ENCODE peak calls at places on chromosomes 12 and 14, in nine cellular contexts. One of them, this sample, is unnamed.

GRCh38 chr12:120922279-120922678 is 18.1 kb upstream of the SPPL3 start:
- DNase-seq in epithelial cell of esophagus: no peak
- DNase-seq in NCI-H2081: no peak
- DNase-seq in SW480: no peak
- DNase-seq in T-helper 17 cell: no peak
- DNase-seq in coronary artery: no peak
- DNase-seq in hippocampal formation: no peak
- DNase-seq in transverse colon: no peak
- DNase-seq in NCI-H460: no peak
- DNase-seq in this sample: no peak

GRCh38 chr12:29232086-29232485 is 83.0 kb downstream of the FAR2 start:
- DNase-seq in epithelial cell of esophagus: no peak
- DNase-seq in NCI-H2081: no peak
- DNase-seq in SW480: no peak
- DNase-seq in T-helper 17 cell: no peak
- DNase-seq in coronary artery: no peak
- DNase-seq in hippocampal formation: no peak
- DNase-seq in transverse colon: no peak
- DNase-seq in NCI-H460: no peak
- DNase-seq in this sample: no peak

GRCh38 chr12:106135075-106135474 is 3.7 kb downstream of the NUAK1 start:
- DNase-seq in epithelial cell of esophagus: no peak
- DNase-seq in NCI-H2081: no peak
- DNase-seq in SW480: no peak
- DNase-seq in T-helper 17 cell: no peak
- DNase-seq in coronary artery: no peak
- DNase-seq in hippocampal formation: no peak
- DNase-seq in transverse colon: no peak
- DNase-seq in NCI-H460: no peak
- DNase-seq in this sample: no peak

GRCh38 chr14:52068741-52069616 is at the start of gene NID2:
- DNase-seq in epithelial cell of esophagus: peak; percentile 51
- DNase-seq in NCI-H2081: peak; percentile 16
- DNase-seq in SW480: no peak
- DNase-seq in T-helper 17 cell: no peak
- DNase-seq in coronary artery: peak; percentile 91
- DNase-seq in hippocampal formation: peak; percentile 58
- DNase-seq in transverse colon: peak; percentile 82
- DNase-seq in NCI-H460: peak; percentile 80
- DNase-seq in this sample: peak; percentile 76

GRCh38 chr12:57983150-57983857 is 41.9 kb downstream of the ATP23 start:
- DNase-seq in epithelial cell of esophagus: peak; percentile 68
- DNase-seq in NCI-H2081: peak; percentile 53
- DNase-seq in SW480: peak; percentile 46
- DNase-seq in T-helper 17 cell: no peak
- DNase-seq in coronary artery: no peak
- DNase-seq in hippocampal formation: no peak
- DNase-seq in transverse colon: peak; percentile 30
- DNase-seq in NCI-H460: peak; percentile 40
- DNase-seq in this sample: no peak

GRCh38 chr12:131865196-131865875 is 29.1 kb upstream of the ULK1 start:
- DNase-seq in epithelial cell of esophagus: peak; percentile 79
- DNase-seq in NCI-H2081: no peak
- DNase-seq in SW480: peak; percentile 83
- DNase-seq in T-helper 17 cell: no peak
- DNase-seq in coronary artery: no peak
- DNase-seq in hippocampal formation: no peak
- DNase-seq in transverse colon: no peak
- DNase-seq in NCI-H460: peak; percentile 97
- DNase-seq in this sample: peak; percentile 4

GRCh38 chr12:104569348-104570173 is 112.8 kb downstream of the CHST11 start:
- DNase-seq in epithelial cell of esophagus: no peak
- DNase-seq in NCI-H2081: no peak
- DNase-seq in SW480: no peak
- DNase-seq in T-helper 17 cell: peak; percentile 16
- DNase-seq in coronary artery: no peak
- DNase-seq in hippocampal formation: no peak
- DNase-seq in transverse colon: peak; percentile 59
- DNase-seq in NCI-H460: no peak
- DNase-seq in this sample: no peak

GRCh38 chr12:90024261-90024660 is 315.6 kb upstream of the ATP2B1 start:
- DNase-seq in epithelial cell of esophagus: no peak
- DNase-seq in NCI-H2081: no peak
- DNase-seq in SW480: no peak
- DNase-seq in T-helper 17 cell: no peak
- DNase-seq in coronary artery: no peak
- DNase-seq in hippocampal formation: no peak
- DNase-seq in transverse colon: no peak
- DNase-seq in NCI-H460: no peak
- DNase-seq in this sample: no peak

GRCh38 chr12:47188576-47189441 is 109.0 kb upstream of the AMIGO2 start:
- DNase-seq in epithelial cell of esophagus: peak; percentile 58
- DNase-seq in NCI-H2081: no peak
- DNase-seq in SW480: no peak
- DNase-seq in T-helper 17 cell: no peak
- DNase-seq in coronary artery: no peak
- DNase-seq in hippocampal formation: no peak
- DNase-seq in transverse colon: no peak
- DNase-seq in NCI-H460: no peak
- DNase-seq in this sample: no peak

GRCh38 chr14:89129570-89129969 is 287.5 kb downstream of the FOXN3 start:
- DNase-seq in epithelial cell of esophagus: no peak
- DNase-seq in NCI-H2081: no peak
- DNase-seq in SW480: no peak
- DNase-seq in T-helper 17 cell: no peak
- DNase-seq in coronary artery: no peak
- DNase-seq in hippocampal formation: no peak
- DNase-seq in transverse colon: no peak
- DNase-seq in NCI-H460: no peak
- DNase-seq in this sample: no peak

GRCh38 chr14:32697114-32697513 is 241.6 kb upstream of the NPAS3 start:
- DNase-seq in epithelial cell of esophagus: no peak
- DNase-seq in NCI-H2081: no peak
- DNase-seq in SW480: no peak
- DNase-seq in T-helper 17 cell: no peak
- DNase-seq in coronary artery: no peak
- DNase-seq in hippocampal formation: no peak
- DNase-seq in transverse colon: no peak
- DNase-seq in NCI-H460: no peak
- DNase-seq in this sample: no peak

GRCh38 chr12:65953621-65954020 is 129.3 kb downstream of the HMGA2 start:
- DNase-seq in epithelial cell of esophagus: no peak
- DNase-seq in NCI-H2081: no peak
- DNase-seq in SW480: no peak
- DNase-seq in T-helper 17 cell: no peak
- DNase-seq in coronary artery: no peak
- DNase-seq in hippocampal formation: no peak
- DNase-seq in transverse colon: no peak
- DNase-seq in NCI-H460: no peak
- DNase-seq in this sample: no peak

GRCh38 chr12:103589517-103589916 is 2.4 kb downstream of the STAB2 start:
- DNase-seq in epithelial cell of esophagus: no peak
- DNase-seq in NCI-H2081: no peak
- DNase-seq in SW480: no peak
- DNase-seq in T-helper 17 cell: no peak
- DNase-seq in coronary artery: no peak
- DNase-seq in hippocampal formation: no peak
- DNase-seq in transverse colon: no peak
- DNase-seq in NCI-H460: no peak
- DNase-seq in this sample: no peak

GRCh38 chr14:71908141-71908540 is 24.1 kb upstream of the RGS6 start:
- DNase-seq in epithelial cell of esophagus: peak; percentile 46
- DNase-seq in NCI-H2081: no peak
- DNase-seq in SW480: no peak
- DNase-seq in T-helper 17 cell: no peak
- DNase-seq in coronary artery: no peak
- DNase-seq in hippocampal formation: no peak
- DNase-seq in transverse colon: no peak
- DNase-seq in NCI-H460: no peak
- DNase-seq in this sample: no peak

GRCh38 chr12:93199831-93200236 is 177.9 kb upstream of the NUDT4 start:
- DNase-seq in epithelial cell of esophagus: no peak
- DNase-seq in NCI-H2081: no peak
- DNase-seq in SW480: no peak
- DNase-seq in T-helper 17 cell: no peak
- DNase-seq in coronary artery: no peak
- DNase-seq in hippocampal formation: no peak
- DNase-seq in transverse colon: no peak
- DNase-seq in NCI-H460: no peak
- DNase-seq in this sample: no peak

GRCh38 chr12:132600048-132601032 is 10.0 kb downstream of the LRCOL1 start:
- DNase-seq in epithelial cell of esophagus: peak; percentile 43
- DNase-seq in NCI-H2081: peak; percentile 71
- DNase-seq in SW480: peak; percentile 56
- DNase-seq in T-helper 17 cell: no peak
- DNase-seq in coronary artery: no peak
- DNase-seq in hippocampal formation: peak; percentile 9
- DNase-seq in transverse colon: peak; percentile 71
- DNase-seq in NCI-H460: peak; percentile 74
- DNase-seq in this sample: peak; percentile 69

GRCh38 chr14:63496837-63497400 is 46.3 kb downstream of the PPP2R5E start:
- DNase-seq in epithelial cell of esophagus: no peak
- DNase-seq in NCI-H2081: no peak
- DNase-seq in SW480: no peak
- DNase-seq in T-helper 17 cell: no peak
- DNase-seq in coronary artery: no peak
- DNase-seq in hippocampal formation: no peak
- DNase-seq in transverse colon: no peak
- DNase-seq in NCI-H460: no peak
- DNase-seq in this sample: no peak

GRCh38 chr14:56117765-56118610 is at the start of gene PELI2:
- DNase-seq in epithelial cell of esophagus: peak; percentile 27
- DNase-seq in NCI-H2081: peak; percentile 74
- DNase-seq in SW480: peak; percentile 65
- DNase-seq in T-helper 17 cell: peak; percentile 78
- DNase-seq in coronary artery: peak; percentile 85
- DNase-seq in hippocampal formation: peak; percentile 72
- DNase-seq in transverse colon: peak; percentile 81
- DNase-seq in NCI-H460: peak; percentile 47
- DNase-seq in this sample: peak; percentile 76

GRCh38 chr14:26394114-26394855 is 203.5 kb downstream of the NOVA1 start:
- DNase-seq in epithelial cell of esophagus: peak; percentile 65
- DNase-seq in NCI-H2081: peak; percentile 81
- DNase-seq in SW480: peak; percentile 16
- DNase-seq in T-helper 17 cell: no peak
- DNase-seq in coronary artery: no peak
- DNase-seq in hippocampal formation: no peak
- DNase-seq in transverse colon: peak; percentile 20
- DNase-seq in NCI-H460: peak; percentile 15
- DNase-seq in this sample: peak; percentile 9

GRCh38 chr12:122406701-122407154 is 15.7 kb downstream of the CLIP1 start:
- DNase-seq in epithelial cell of esophagus: no peak
- DNase-seq in NCI-H2081: no peak
- DNase-seq in SW480: peak; percentile 76
- DNase-seq in T-helper 17 cell: no peak
- DNase-seq in coronary artery: no peak
- DNase-seq in hippocampal formation: no peak
- DNase-seq in transverse colon: no peak
- DNase-seq in NCI-H460: peak; percentile 91
- DNase-seq in this sample: no peak

This sample was measured in frontal cortex.